ENCODE peak calls at places on chromosome 3, in five cellular contexts. One of them, this sample, is unnamed.

GRCh38 chr3:170222647-170223541 is 670 bp downstream of the PRKCI start:
- DNase-seq in stimulated activated naive CD8-positive, alpha-beta T cell treated with anti-CD3 and anti-CD28 coated beads, Interleukin-15, Interleukin-2, amounts not matched to agents 100 U/mL and 50 U/mL, for 24 hours: peak; percentile 60
- DNase-seq in midbrain: peak; percentile 46
- DNase-seq in RWPE2: peak; percentile 55
- DNase-seq in GM23338: peak; percentile 63
- DNase-seq in this sample: peak; percentile 59

GRCh38 chr3:176068750-176069149 is 1128.5 kb downstream of the TBL1XR1 start:
- DNase-seq in stimulated activated naive CD8-positive, alpha-beta T cell treated with anti-CD3 and anti-CD28 coated beads, Interleukin-15, Interleukin-2, amounts not matched to agents 100 U/mL and 50 U/mL, for 24 hours: no peak
- DNase-seq in midbrain: no peak
- DNase-seq in RWPE2: no peak
- DNase-seq in GM23338: no peak
- DNase-seq in this sample: no peak

GRCh38 chr3:98961161-98962155 is 60.0 kb upstream of the DCBLD2 start:
- DNase-seq in stimulated activated naive CD8-positive, alpha-beta T cell treated with anti-CD3 and anti-CD28 coated beads, Interleukin-15, Interleukin-2, amounts not matched to agents 100 U/mL and 50 U/mL, for 24 hours: no peak
- DNase-seq in midbrain: no peak
- DNase-seq in RWPE2: no peak
- DNase-seq in GM23338: no peak
- DNase-seq in this sample: no peak

GRCh38 chr3:10459954-10460754 is 45.2 kb downstream of the ATP2B2 start:
- DNase-seq in stimulated activated naive CD8-positive, alpha-beta T cell treated with anti-CD3 and anti-CD28 coated beads, Interleukin-15, Interleukin-2, amounts not matched to agents 100 U/mL and 50 U/mL, for 24 hours: peak; percentile 61
- DNase-seq in midbrain: no peak
- DNase-seq in RWPE2: peak; percentile 73
- DNase-seq in GM23338: peak; percentile 98
- DNase-seq in this sample: peak; percentile 61

GRCh38 chr3:15044311-15044710 is 20.8 kb downstream of the MRPS25 start:
- DNase-seq in stimulated activated naive CD8-positive, alpha-beta T cell treated with anti-CD3 and anti-CD28 coated beads, Interleukin-15, Interleukin-2, amounts not matched to agents 100 U/mL and 50 U/mL, for 24 hours: no peak
- DNase-seq in midbrain: no peak
- DNase-seq in RWPE2: no peak
- DNase-seq in GM23338: no peak
- DNase-seq in this sample: no peak

GRCh38 chr3:29611252-29611651 is 330.4 kb downstream of the RBMS3 start:
- DNase-seq in stimulated activated naive CD8-positive, alpha-beta T cell treated with anti-CD3 and anti-CD28 coated beads, Interleukin-15, Interleukin-2, amounts not matched to agents 100 U/mL and 50 U/mL, for 24 hours: no peak
- DNase-seq in midbrain: no peak
- DNase-seq in RWPE2: no peak
- DNase-seq in GM23338: no peak
- DNase-seq in this sample: no peak

GRCh38 chr3:33063651-33064051 is 33.3 kb downstream of the GLB1 start:
- DNase-seq in stimulated activated naive CD8-positive, alpha-beta T cell treated with anti-CD3 and anti-CD28 coated beads, Interleukin-15, Interleukin-2, amounts not matched to agents 100 U/mL and 50 U/mL, for 24 hours: peak; percentile 70
- DNase-seq in midbrain: no peak
- DNase-seq in RWPE2: no peak
- DNase-seq in GM23338: no peak
- DNase-seq in this sample: no peak

GRCh38 chr3:16828815-16829214 is 55.9 kb upstream of the PLCL2 start:
- DNase-seq in stimulated activated naive CD8-positive, alpha-beta T cell treated with anti-CD3 and anti-CD28 coated beads, Interleukin-15, Interleukin-2, amounts not matched to agents 100 U/mL and 50 U/mL, for 24 hours: peak; percentile 49
- DNase-seq in midbrain: no peak
- DNase-seq in RWPE2: no peak
- DNase-seq in GM23338: peak; percentile 80
- DNase-seq in this sample: no peak

GRCh38 chr3:138348950-138349739 is 766 bp downstream of the MRAS start:
- DNase-seq in stimulated activated naive CD8-positive, alpha-beta T cell treated with anti-CD3 and anti-CD28 coated beads, Interleukin-15, Interleukin-2, amounts not matched to agents 100 U/mL and 50 U/mL, for 24 hours: no peak
- DNase-seq in midbrain: peak; percentile 41
- DNase-seq in RWPE2: no peak
- DNase-seq in GM23338: peak; percentile 62
- DNase-seq in this sample: no peak

GRCh38 chr3:111595239-111595638 is at the start of gene ZBED2:
- DNase-seq in stimulated activated naive CD8-positive, alpha-beta T cell treated with anti-CD3 and anti-CD28 coated beads, Interleukin-15, Interleukin-2, amounts not matched to agents 100 U/mL and 50 U/mL, for 24 hours: peak; percentile 56
- DNase-seq in midbrain: no peak
- DNase-seq in RWPE2: peak; percentile 73
- DNase-seq in GM23338: no peak
- DNase-seq in this sample: no peak

GRCh38 chr3:31472479-31473390 is 60.0 kb upstream of the STT3B start:
- DNase-seq in stimulated activated naive CD8-positive, alpha-beta T cell treated with anti-CD3 and anti-CD28 coated beads, Interleukin-15, Interleukin-2, amounts not matched to agents 100 U/mL and 50 U/mL, for 24 hours: peak; percentile 50
- DNase-seq in midbrain: no peak
- DNase-seq in RWPE2: no peak
- DNase-seq in GM23338: no peak
- DNase-seq in this sample: no peak

GRCh38 chr3:150220041-150220440 is 188.1 kb upstream of the TSC22D2 start:
- DNase-seq in stimulated activated naive CD8-positive, alpha-beta T cell treated with anti-CD3 and anti-CD28 coated beads, Interleukin-15, Interleukin-2, amounts not matched to agents 100 U/mL and 50 U/mL, for 24 hours: no peak
- DNase-seq in midbrain: no peak
- DNase-seq in RWPE2: no peak
- DNase-seq in GM23338: no peak
- DNase-seq in this sample: no peak

GRCh38 chr3:152211655-152212054 is 57.1 kb upstream of the MBNL1 start:
- DNase-seq in stimulated activated naive CD8-positive, alpha-beta T cell treated with anti-CD3 and anti-CD28 coated beads, Interleukin-15, Interleukin-2, amounts not matched to agents 100 U/mL and 50 U/mL, for 24 hours: no peak
- DNase-seq in midbrain: no peak
- DNase-seq in RWPE2: no peak
- DNase-seq in GM23338: no peak
- DNase-seq in this sample: no peak

GRCh38 chr3:18369561-18370185 is 55.5 kb downstream of the SATB1 start:
- DNase-seq in stimulated activated naive CD8-positive, alpha-beta T cell treated with anti-CD3 and anti-CD28 coated beads, Interleukin-15, Interleukin-2, amounts not matched to agents 100 U/mL and 50 U/mL, for 24 hours: no peak
- DNase-seq in midbrain: no peak
- DNase-seq in RWPE2: no peak
- DNase-seq in GM23338: no peak
- DNase-seq in this sample: peak; percentile 74

GRCh38 chr3:57959407-57960173 is 48.6 kb upstream of the FLNB start:
- DNase-seq in stimulated activated naive CD8-positive, alpha-beta T cell treated with anti-CD3 and anti-CD28 coated beads, Interleukin-15, Interleukin-2, amounts not matched to agents 100 U/mL and 50 U/mL, for 24 hours: no peak
- DNase-seq in midbrain: no peak
- DNase-seq in RWPE2: peak; percentile 92
- DNase-seq in GM23338: peak; percentile 62
- DNase-seq in this sample: peak; percentile 27

GRCh38 chr3:125240496-125240895 is 27.9 kb upstream of the SLC12A8 start:
- DNase-seq in stimulated activated naive CD8-positive, alpha-beta T cell treated with anti-CD3 and anti-CD28 coated beads, Interleukin-15, Interleukin-2, amounts not matched to agents 100 U/mL and 50 U/mL, for 24 hours: no peak
- DNase-seq in midbrain: no peak
- DNase-seq in RWPE2: no peak
- DNase-seq in GM23338: no peak
- DNase-seq in this sample: no peak

GRCh38 chr3:169146866-169147245 is 516.7 kb downstream of the MECOM start:
- DNase-seq in stimulated activated naive CD8-positive, alpha-beta T cell treated with anti-CD3 and anti-CD28 coated beads, Interleukin-15, Interleukin-2, amounts not matched to agents 100 U/mL and 50 U/mL, for 24 hours: no peak
- DNase-seq in midbrain: no peak
- DNase-seq in RWPE2: no peak
- DNase-seq in GM23338: no peak
- DNase-seq in this sample: no peak

This sample was measured in trophoblast cell.